ENCODE peak calls at places on chromosomes 5 and 9, in four cellular contexts. O, R, N and I are unnamed samples.

GRCh38 chr5:139473105-139473504 is 2.3 kb downstream of the SMIM33 start:
- DNase-seq in N (no peak), O (no peak), R (no peak), I (no peak)

GRCh38 chr5:172640139-172640538 is 924 bp upstream of the NEURL1B start:
- DNase-seq in O (no peak), R (no peak), N (no peak), I (no peak)

GRCh38 chr5:132689518-132689917 is 15.7 kb downstream of the IL4 start:
- DNase-seq in O (no peak), R (no peak), N (no peak), I (no peak)

GRCh38 chr5:126139773-126140172 is 283.4 kb upstream of the GRAMD2B start:
- DNase-seq in R (no peak), O (no peak), N (no peak), I (no peak)

GRCh38 chr9:23526806-23527205 is 299.2 kb downstream of the ELAVL2 start:
- DNase-seq in N (no peak), O (no peak), R (no peak), I (no peak)

GRCh38 chr5:165781703-165782102 is 2276.3 kb downstream of the MAT2B start:
- DNase-seq in R (no peak), N (no peak), O (no peak), I (no peak)

GRCh38 chr5:35484241-35484640 is 133.4 kb upstream of the SPEF2 start:
- DNase-seq in N (no peak), R (no peak), O (no peak), I (no peak)

GRCh38 chr9:83537331-83538171 is 650 bp downstream of the FRMD3 start:
- DNase-seq in R (no peak), O (peak; percentile 7), N (no peak), I (peak; percentile 84)

GRCh38 chr9:3768698-3769458 is 243.1 kb upstream of the RFX3 start:
- DNase-seq in O (no peak), R (no peak), N (no peak), I (no peak)

GRCh38 chr5:17426104-17426739 is 71.8 kb upstream of the TAF11L2 start:
- DNase-seq in N (no peak), R (no peak), O (no peak), I (no peak)

GRCh38 chr5:149212203-149212951 is 59.3 kb upstream of the AFAP1L1 start:
- DNase-seq in N (no peak), R (no peak), O (no peak), I (no peak)

GRCh38 chr5:5995819-5996218 is 382.5 kb downstream of the MED10 start:
- DNase-seq in R (no peak), N (no peak), O (no peak), I (no peak)

GRCh38 chr5:9852686-9853085 is 222.5 kb upstream of the TAS2R1 start:
- DNase-seq in R (no peak), O (no peak), N (no peak), I (no peak)

GRCh38 chr5:171980729-171981128 is 25.7 kb downstream of the FBXW11 start:
- DNase-seq in R (no peak), O (no peak), N (no peak), I (no peak)

GRCh38 chr5:147751156-147751830 is 31.2 kb downstream of the JAKMIP2 start:
- DNase-seq in N (no peak), R (no peak), O (no peak), I (no peak)

GRCh38 chr5:135578685-135579341 is at the start of gene CXCL14:
- DNase-seq in O (no peak), N (no peak), R (no peak), I (peak; percentile 86)

GRCh38 chr9:124676159-124676551 is 95.0 kb downstream of the NR6A1 start:
- DNase-seq in N (no peak), R (no peak), O (no peak), I (no peak)

GRCh38 chr9:137341227-137341626 is 39.2 kb upstream of the NRARP start:
- DNase-seq in N (no peak), R (no peak), O (no peak), I (no peak)

GRCh38 chr5:2840372-2840915 is 89.0 kb upstream of the IRX2 start:
- DNase-seq in N (no peak), R (no peak), O (no peak), I (no peak)

GRCh38 chr5:95617057-95617456 is 2.8 kb upstream of the GPR150 start:
- DNase-seq in R (no peak), N (no peak), O (peak; percentile 14), I (no peak)

GRCh38 chr9:34457266-34458012 is 931 bp downstream of the FAM219A start:
- DNase-seq in R (peak; percentile 66), N (peak; percentile 43), O (peak; percentile 62), I (peak; percentile 66)

GRCh38 chr9:26261503-26262330 is 583.5 kb upstream of the TUSC1 start:
- DNase-seq in R (no peak), O (peak; percentile 79), N (no peak), I (no peak)

GRCh38 chr5:110361501-110361900 is 365.0 kb downstream of the TMEM232 start:
- DNase-seq in N (no peak), O (no peak), R (no peak), I (no peak)

GRCh38 chr5:32583582-32584232 is 1.6 kb upstream of the SUB1 start:
- DNase-seq in N (no peak), R (peak; percentile 37), O (no peak), I (no peak)

GRCh38 chr9:34810187-34810524 is 100.2 kb upstream of the CCL21 start:
- DNase-seq in N (no peak), R (no peak), O (no peak), I (no peak)

GRCh38 chr9:129752915-129753724 is at the start of gene PTGES:
- DNase-seq in O (peak; percentile 79), N (peak; percentile 51), R (peak; percentile 69), I (peak; percentile 94)

GRCh38 chr9:98935064-98935463 is 8.6 kb upstream of the COL15A1 start:
- DNase-seq in N (no peak), R (no peak), O (no peak), I (no peak)

GRCh38 chr5:1875843-1876671 is 6.7 kb downstream of the IRX4 start:
- DNase-seq in R (no peak), O (no peak), N (no peak), I (peak; percentile 83)

GRCh38 chr9:127715443-127716337 is at the start of the genes PTRH1 and TTC16:
- DNase-seq in R (peak; percentile 97), N (peak; percentile 96), O (peak; percentile 96), I (peak; percentile 99)

GRCh38 chr9:115296831-115297565 is 179.0 kb upstream of the TNC start:
- DNase-seq in R (no peak), O (no peak), N (no peak), I (no peak)

GRCh38 chr9:119088002-119088401 is 281.2 kb downstream of the BRINP1 start:
- DNase-seq in R (no peak), N (no peak), O (no peak), I (no peak)

GRCh38 chr5:112846556-112846955 is 14.5 kb upstream of the SRP19 start:
- DNase-seq in O (no peak), N (no peak), R (no peak), I (no peak)

GRCh38 chr9:133830310-133830709 is 92.2 kb upstream of the SARDH start:
- DNase-seq in N (no peak), R (no peak), O (no peak), I (no peak)
- TF ChIP-seq EP300 in N (no peak), R (no peak), O (no peak), I (no peak)

DNA sequence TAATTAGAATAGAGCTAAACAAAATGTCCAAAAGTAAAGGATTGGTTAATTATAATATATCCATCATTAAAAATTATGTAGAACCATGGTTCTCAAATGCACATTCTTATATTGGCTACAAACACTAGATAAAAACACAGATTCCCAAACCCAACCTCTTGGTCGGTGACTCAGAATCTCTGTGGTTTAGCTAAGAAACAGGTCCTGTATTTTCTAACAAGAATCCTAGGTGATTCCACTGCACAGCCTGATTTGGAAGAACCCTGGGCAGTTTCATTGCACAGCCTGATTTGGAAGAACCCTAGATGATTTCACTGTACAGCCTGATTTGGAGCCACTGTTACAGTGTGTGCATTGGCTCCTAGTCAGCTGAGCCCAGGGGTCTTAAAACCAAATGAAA is 67.9 kb downstream of the KIAA1958 start:
- DNase-seq in N (no peak), O (no peak), R (no peak), I (no peak)
- TF ChIP-seq EP300 in N (no peak), O (no peak), R (no peak), I (no peak)

GRCh38 chr9:71562140-71562539 is 206.2 kb downstream of the CEMIP2 start:
- DNase-seq in N (no peak), R (no peak), O (no peak), I (no peak)

DNA sequence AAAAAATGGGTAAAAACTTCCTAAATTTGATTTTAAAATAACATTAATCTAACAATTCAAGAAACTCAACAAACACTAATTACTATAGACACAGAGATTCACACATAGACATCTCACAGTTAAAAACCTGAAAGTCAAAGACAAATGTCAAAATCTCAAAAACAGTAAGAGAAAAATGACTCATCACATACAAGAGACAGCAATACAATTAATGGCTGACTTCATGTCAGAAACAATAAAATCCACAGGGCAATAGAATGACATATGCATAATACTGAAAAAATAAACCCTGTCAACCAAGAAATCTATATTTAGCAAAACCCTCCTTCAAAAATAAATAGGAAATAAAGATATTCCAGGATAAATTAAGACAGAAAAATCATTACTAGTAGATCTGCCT is 200.4 kb downstream of the CEMIP2 start:
- DNase-seq in R (no peak), N (no peak), O (no peak), I (no peak)
- TF ChIP-seq EP300 in R (no peak), N (no peak), O (no peak), I (no peak)

DNA sequence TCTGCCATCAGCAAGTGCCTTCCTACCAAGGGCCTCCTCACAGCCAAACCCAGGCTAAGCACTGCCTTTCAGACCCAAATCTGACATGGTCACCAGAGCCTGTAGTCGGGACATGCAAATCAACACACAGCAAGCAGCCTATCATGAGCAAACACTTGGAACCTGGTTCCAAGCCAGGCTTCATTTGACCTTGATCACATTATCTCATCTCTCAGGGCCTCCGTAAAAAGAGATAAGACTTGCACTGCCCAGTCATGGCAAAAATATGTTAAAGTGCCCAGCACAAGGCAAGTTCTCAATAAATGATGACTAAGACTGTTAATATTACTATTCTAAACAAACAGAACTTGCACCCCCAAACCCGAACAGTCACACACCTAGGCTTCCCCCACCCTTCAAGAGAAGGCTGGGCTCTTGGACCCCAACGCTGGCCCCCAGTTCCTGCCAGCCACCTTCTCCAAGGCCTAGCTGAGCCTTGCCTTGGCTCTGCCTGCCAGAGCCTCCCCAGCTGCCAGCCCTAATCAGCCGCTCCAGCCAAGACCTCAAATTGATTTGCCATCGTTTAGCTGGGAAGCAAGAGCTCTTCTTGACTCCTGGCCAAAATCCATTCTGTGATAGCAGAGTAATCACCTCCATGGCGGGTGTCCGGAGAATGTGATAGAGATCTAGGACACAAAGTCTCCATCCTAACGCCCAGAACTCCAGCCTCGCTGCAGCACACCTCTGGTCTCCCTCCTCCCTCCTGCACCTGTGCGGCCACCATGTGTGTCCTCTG is 18.7 kb downstream of the CPLX2 start:
- DNase-seq in N (no peak), O (peak; percentile 79), R (peak; percentile 53), I (no peak)
- TF ChIP-seq EP300 in N (no peak), O (peak; percentile 27), R (no peak), I (no peak)

DNA sequence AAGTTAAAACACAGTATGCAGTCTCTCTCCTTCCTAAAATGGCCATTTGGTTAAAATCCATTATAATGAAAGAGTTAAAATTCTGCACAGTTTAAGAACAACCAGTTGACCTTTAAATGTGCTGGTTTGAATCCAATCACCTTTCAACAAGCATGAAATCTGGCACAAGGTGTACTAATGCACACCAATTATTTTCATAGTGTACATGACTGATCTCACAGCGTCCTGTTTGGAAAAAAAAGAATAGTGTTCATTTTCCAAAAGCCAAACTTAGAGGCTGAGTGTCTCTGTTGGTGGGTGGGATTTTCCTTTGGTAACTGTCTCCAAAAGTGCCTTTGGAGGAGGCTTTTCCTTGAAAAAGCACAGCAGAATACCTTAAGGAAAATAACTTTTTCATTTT is 180.6 kb downstream of the DEPDC1B start:
- DNase-seq in R (no peak), N (no peak), O (no peak), I (no peak)
- TF ChIP-seq EP300 in R (no peak), N (no peak), O (no peak), I (no peak)

GRCh38 chr5:151157426-151158286 is at the start of gene ANXA6:
- DNase-seq in N (peak; percentile 84), R (peak; percentile 85), O (peak; percentile 63), I (peak; percentile 96)
- TF ChIP-seq EP300 in N (peak; percentile 83), R (no peak), O (no peak), I (no peak)